ENCODE peak calls at places on chromosome 20, in six cellular contexts. J, I, N, Y, O and K are unnamed samples.

GRCh38 chr20:24783631-24784492 is 165.2 kb upstream of the CST7 start:
- DNase-seq in J (peak; percentile 0), I (peak; percentile 10), N (no peak), Y (no peak), O (no peak), K (no peak)

GRCh38 chr20:32763202-32763999 is 1.2 kb downstream of the DNMT3B start:
- DNase-seq in J (peak; percentile 62), I (peak; percentile 11), N (no peak), Y (no peak), O (no peak), K (no peak)

GRCh38 chr20:20606046-20606445 is 106.4 kb downstream of the RALGAPA2 start:
- DNase-seq in J (no peak), I (no peak), N (no peak), Y (no peak), O (no peak), K (no peak)

GRCh38 chr20:22473293-22473692 is 111.1 kb downstream of the FOXA2 start:
- DNase-seq in J (no peak), I (no peak), N (no peak), Y (no peak), O (no peak), K (no peak)

GRCh38 chr20:2402271-2402980 is 21.7 kb downstream of the TGM6 start:
- DNase-seq in J (peak; percentile 16), I (peak; percentile 6), N (peak; percentile 68), Y (no peak), O (peak; percentile 50), K (no peak)

GRCh38 chr20:43541214-43541613 is 17.6 kb upstream of the SGK2 start:
- DNase-seq in J (no peak), I (no peak), N (no peak), Y (no peak), O (no peak), K (no peak)

GRCh38 chr20:33653218-33653899 is 8.8 kb upstream of the C20orf144 start:
- DNase-seq in J (peak; percentile 84), I (peak; percentile 45), N (peak; percentile 65), Y (no peak), O (peak; percentile 79), K (no peak)

GRCh38 chr20:36569847-36570429 is 3.5 kb upstream of the TGIF2 start:
- DNase-seq in J (no peak), I (no peak), N (peak; percentile 46), Y (no peak), O (no peak), K (no peak)

GRCh38 chr20:17614812-17615644 is 45.2 kb downstream of the DSTN start:
- DNase-seq in J (no peak), I (no peak), N (no peak), Y (no peak), O (no peak), K (no peak)

GRCh38 chr20:49286689-49287551 is 9.1 kb upstream of the ZNFX1 start:
- DNase-seq in J (peak; percentile 62), I (peak; percentile 91), N (peak; percentile 22), Y (no peak), O (no peak), K (no peak)

GRCh38 chr20:62935968-62936585 is 1.9 kb upstream of the GID8 start:
- DNase-seq in J (no peak), I (no peak), N (no peak), Y (no peak), O (no peak), K (no peak)

GRCh38 chr20:57309544-57310115 is 20.0 kb upstream of the SPO11 start:
- DNase-seq in J (no peak), I (no peak), N (no peak), Y (no peak), O (no peak), K (no peak)

GRCh38 chr20:723756-724155 is 44.5 kb downstream of the SLC52A3 start:
- DNase-seq in J (no peak), I (no peak), N (no peak), Y (no peak), O (no peak), K (peak; percentile 72)

GRCh38 chr20:62708591-62709536 is at the start of gene NTSR1:
- DNase-seq in J (no peak), I (no peak), N (peak; percentile 45), Y (no peak), O (no peak), K (no peak)

GRCh38 chr20:1841554-1842140 is 53.6 kb upstream of the SIRPA start:
- DNase-seq in J (no peak), I (no peak), N (no peak), Y (no peak), O (no peak), K (no peak)

GRCh38 chr20:53413188-53413631 is 180.4 kb downstream of the ZNF217 start:
- DNase-seq in J (peak; percentile 74), I (peak; percentile 58), N (peak; percentile 8), Y (peak; percentile 14), O (no peak), K (no peak)

GRCh38 chr20:37542281-37542680 is 14.6 kb upstream of the BLCAP start:
- DNase-seq in J (no peak), I (peak; percentile 44), N (peak; percentile 51), Y (no peak), O (no peak), K (no peak)

GRCh38 chr20:37828584-37829527 is 74.1 kb upstream of the VSTM2L start:
- DNase-seq in J (no peak), I (no peak), N (no peak), Y (no peak), O (no peak), K (no peak)

GRCh38 chr20:22490287-22491187 is 93.8 kb downstream of the FOXA2 start:
- DNase-seq in J (peak; percentile 55), I (peak; percentile 79), N (no peak), Y (no peak), O (no peak), K (no peak)

GRCh38 chr20:58020656-58021454 is 207.6 kb downstream of the ANKRD60 start:
- DNase-seq in J (no peak), I (no peak), N (no peak), Y (no peak), O (no peak), K (no peak)

GRCh38 chr20:62177307-62177706 is 5.5 kb upstream of the MTG2 start:
- DNase-seq in J (no peak), I (no peak), N (no peak), Y (no peak), O (no peak), K (no peak)

GRCh38 chr20:45848421-45848820 is 8.8 kb downstream of the ACOT8 start:
- DNase-seq in J (no peak), I (no peak), N (no peak), Y (no peak), O (no peak), K (no peak)

GRCh38 chr20:51586005-51586440 is 43.5 kb upstream of the NFATC2 start:
- DNase-seq in J (no peak), I (peak; percentile 9), N (peak; percentile 45), Y (no peak), O (no peak), K (no peak)

GRCh38 chr20:8161262-8162071 is 29.4 kb downstream of the PLCB1 start:
- DNase-seq in J (no peak), I (no peak), N (peak; percentile 69), Y (no peak), O (no peak), K (no peak)

GRCh38 chr20:20594171-20594530 is 118.3 kb downstream of the RALGAPA2 start:
- DNase-seq in J (no peak), I (peak; percentile 1), N (peak; percentile 43), Y (no peak), O (peak; percentile 40), K (peak; percentile 8)

GRCh38 chr20:4957939-4958362 is 43.4 kb downstream of the SLC23A2 start:
- DNase-seq in J (no peak), I (no peak), N (no peak), Y (no peak), O (no peak), K (no peak)

GRCh38 chr20:36645998-36646397 is at the start of gene SLA2:
- DNase-seq in J (no peak), I (no peak), N (peak; percentile 12), Y (peak; percentile 41), O (no peak), K (no peak)

GRCh38 chr20:51327251-51327841 is 215.2 kb downstream of the NFATC2 start:
- DNase-seq in J (no peak), I (no peak), N (peak; percentile 73), Y (no peak), O (peak; percentile 52), K (no peak)

GRCh38 chr20:14142171-14142570 is 146.9 kb downstream of the MACROD2 start:
- DNase-seq in J (peak; percentile 43), I (peak; percentile 32), N (no peak), Y (no peak), O (peak; percentile 71), K (no peak)

GRCh38 chr20:10596726-10597125 is 77.1 kb downstream of the JAG1 start:
- DNase-seq in J (no peak), I (no peak), N (peak; percentile 86), Y (no peak), O (peak; percentile 70), K (no peak)

GRCh38 chr20:1308702-1309095 is 20.2 kb downstream of the SDCBP2 start:
- DNase-seq in J (no peak), I (no peak), N (no peak), Y (no peak), O (no peak), K (no peak)

GRCh38 chr20:45359069-45359405 is 3.9 kb upstream of the SYS1 start:
- DNase-seq in J (no peak), I (no peak), N (peak; percentile 53), Y (no peak), O (no peak), K (no peak)

GRCh38 chr20:46644160-46644559 is 7.1 kb downstream of the SLC13A3 start:
- DNase-seq in J (no peak), I (no peak), N (no peak), Y (no peak), O (no peak), K (no peak)

GRCh38 chr20:48242623-48243022 is 457.3 kb upstream of the SULF2 start:
- DNase-seq in J (no peak), I (no peak), N (no peak), Y (no peak), O (no peak), K (no peak)

GRCh38 chr20:37504404-37505096 is 16.5 kb upstream of the NNAT start:
- DNase-seq in J (no peak), I (no peak), N (no peak), Y (no peak), O (no peak), K (no peak)

GRCh38 chr20:25622450-25623224 is 1.2 kb downstream of the NANP start:
- DNase-seq in J (no peak), I (peak; percentile 32), N (no peak), Y (no peak), O (no peak), K (no peak)

GRCh38 chr20:54897787-54898186 is 422.4 kb downstream of the DOK5 start:
- DNase-seq in J (no peak), I (no peak), N (no peak), Y (no peak), O (no peak), K (no peak)

GRCh38 chr20:23078351-23078993 is 7.7 kb downstream of the CD93 start:
- DNase-seq in J (no peak), I (no peak), N (peak; percentile 54), Y (no peak), O (no peak), K (peak; percentile 24)